ENCODE peak calls at places on chromosomes 13 and 19, in ten cellular contexts. Y is cardiac fibroblast, F is upper lobe of right lung, A is astrocyte of the spinal cord, J is AG04450, K is neural crest cell, R is OCI-LY7, L is fibroblast of mammary gland, M is HepG2, T is progenitor cell of endocrine pancreas. V is an unnamed sample.
A peak's percentile ranks its signal among the peaks of the same experiment; 100 is the strongest.

GRCh38 chr19:35013820-35014754 is 14.0 kb downstream of the GRAMD1A start:
- DNase-seq in Y (no peak), L (no peak), J (no peak), M (no peak), T (no peak), K (no peak), A (no peak), F (no peak), R (no peak), V (no peak)

GRCh38 chr19:39916851-39917396 is 17.5 kb downstream of the FCGBP start:
- DNase-seq in L (no peak), M (no peak), J (no peak), R (peak; percentile 29), K (no peak), Y (no peak), A (no peak), T (no peak), F (peak; percentile 32), V (peak; percentile 49)

GRCh38 chr13:54241719-54242118 is 1213.1 kb downstream of the OLFM4 start:
- DNase-seq in J (no peak), Y (no peak), M (no peak), K (no peak), L (no peak), A (peak; percentile 0), R (no peak), F (no peak), T (no peak), V (no peak)

GRCh38 chr13:99012539-99012938 is 34.7 kb upstream of the DOCK9 start:
- DNase-seq in M (no peak), A (no peak), L (no peak), Y (no peak), F (no peak), K (no peak), J (no peak), R (no peak), T (no peak), V (no peak)

GRCh38 chr13:60617863-60618733 is 221.1 kb downstream of the TDRD3 start:
- DNase-seq in R (no peak), T (no peak), L (peak; percentile 54), A (peak; percentile 62), F (no peak), J (no peak), K (no peak), M (peak; percentile 32), Y (peak; percentile 72), V (no peak)

GRCh38 chr13:38265135-38265497 is 84.5 kb upstream of the UFM1 start:
- DNase-seq in J (no peak), A (no peak), F (peak; percentile 73), R (no peak), L (no peak), Y (no peak), T (no peak), K (no peak), M (no peak), V (no peak)

GRCh38 chr13:82344867-82345266 is 1537.4 kb downstream of the SLITRK1 start:
- DNase-seq in K (no peak), J (no peak), R (no peak), M (no peak), A (no peak), L (no peak), Y (no peak), T (no peak), F (no peak), V (no peak)

GRCh38 chr19:18053571-18054219 is 33.0 kb downstream of the IL12RB1 start:
- DNase-seq in L (peak; percentile 50), Y (peak; percentile 70), F (no peak), M (no peak), T (no peak), A (no peak), J (no peak), R (no peak), K (no peak), V (no peak)

GRCh38 chr13:111531505-111531904 is 211.1 kb downstream of the TEX29 start:
- DNase-seq in F (no peak), K (no peak), Y (peak; percentile 8), A (no peak), L (peak; percentile 3), R (no peak), M (no peak), J (no peak), T (no peak), V (no peak)

GRCh38 chr13:37791699-37792098 is 77.9 kb downstream of the TRPC4 start:
- DNase-seq in A (no peak), R (no peak), K (no peak), M (no peak), T (no peak), L (peak; percentile 52), F (no peak), Y (peak; percentile 71), J (no peak), V (no peak)

GRCh38 chr19:1274852-1275259 is 474 bp upstream of the FAM174C start:
- DNase-seq in A (no peak), F (peak; percentile 77), T (no peak), L (no peak), M (no peak), R (no peak), Y (no peak), K (no peak), J (no peak), V (no peak)

GRCh38 chr13:114222461-114222968 is 12.2 kb upstream of the CDC16 start:
- DNase-seq in L (no peak), M (peak; percentile 12), A (no peak), T (no peak), K (no peak), Y (peak; percentile 56), R (no peak), J (no peak), F (no peak), V (no peak)

GRCh38 chr13:110347535-110348308 is 40.6 kb downstream of the COL4A2 start:
- DNase-seq in F (no peak), M (peak; percentile 7), L (peak; percentile 80), A (peak; percentile 84), K (no peak), Y (peak; percentile 99), R (no peak), J (no peak), T (no peak), V (no peak)

GRCh38 chr13:110348309-110348625 is 41.2 kb downstream of the COL4A2 start:
- DNase-seq in J (no peak), A (no peak), M (no peak), L (no peak), T (no peak), R (no peak), Y (no peak), K (no peak), F (no peak), V (no peak)

GRCh38 chr13:110350509-110350908 is 43.4 kb downstream of the COL4A2 start:
- DNase-seq in L (no peak), R (no peak), F (no peak), K (no peak), Y (no peak), J (no peak), T (no peak), M (no peak), A (no peak), V (no peak)

GRCh38 chr13:110348751-110349150 is 41.7 kb downstream of the COL4A2 start:
- DNase-seq in R (no peak), T (no peak), K (no peak), J (no peak), Y (no peak), M (no peak), F (no peak), A (no peak), L (no peak), V (no peak)

GRCh38 chr13:110349239-110349638 is 42.2 kb downstream of the COL4A2 start:
- DNase-seq in R (no peak), J (no peak), K (no peak), T (no peak), M (no peak), F (no peak), Y (no peak), A (no peak), L (no peak), V (no peak)
- TF ChIP-seq CTCF in R (no peak), J (no peak), K (no peak), T (no peak), M (no peak), F (no peak), Y (no peak), A (no peak), L (no peak), V (no peak)

GRCh38 chr13:71320452-71320851 is 546.6 kb downstream of the DACH1 start:
- DNase-seq in M (peak; percentile 24), A (peak; percentile 6), Y (peak; percentile 61), F (no peak), L (peak; percentile 4), J (peak; percentile 7), K (no peak), T (no peak), R (peak; percentile 2), V (no peak)
- TF ChIP-seq CTCF in M (peak; percentile 66), A (peak; percentile 41), Y (peak; percentile 64), F (peak; percentile 22), L (peak; percentile 14), J (peak; percentile 65), K (peak; percentile 67), T (peak; percentile 49), R (peak; percentile 73), V (peak; percentile 38)

GRCh38 chr13:33634526-33635111 is 183.3 kb upstream of the RFC3 start:
- DNase-seq in M (no peak), F (no peak), J (no peak), T (no peak), A (no peak), L (no peak), K (peak; percentile 17), R (no peak), Y (peak; percentile 48), V (no peak)
- TF ChIP-seq CTCF in M (no peak), F (no peak), J (no peak), T (no peak), A (no peak), L (no peak), K (no peak), R (no peak), Y (no peak), V (no peak)

GRCh38 chr13:100751826-100752225 is 77.2 kb upstream of the TMTC4 start:
- DNase-seq in Y (no peak), K (no peak), M (peak; percentile 6), A (no peak), T (no peak), J (no peak), R (no peak), L (no peak), F (no peak), V (no peak)
- TF ChIP-seq CTCF in Y (no peak), K (no peak), M (peak; percentile 65), A (no peak), T (no peak), J (no peak), R (no peak), L (no peak), F (no peak), V (no peak)

DNA sequence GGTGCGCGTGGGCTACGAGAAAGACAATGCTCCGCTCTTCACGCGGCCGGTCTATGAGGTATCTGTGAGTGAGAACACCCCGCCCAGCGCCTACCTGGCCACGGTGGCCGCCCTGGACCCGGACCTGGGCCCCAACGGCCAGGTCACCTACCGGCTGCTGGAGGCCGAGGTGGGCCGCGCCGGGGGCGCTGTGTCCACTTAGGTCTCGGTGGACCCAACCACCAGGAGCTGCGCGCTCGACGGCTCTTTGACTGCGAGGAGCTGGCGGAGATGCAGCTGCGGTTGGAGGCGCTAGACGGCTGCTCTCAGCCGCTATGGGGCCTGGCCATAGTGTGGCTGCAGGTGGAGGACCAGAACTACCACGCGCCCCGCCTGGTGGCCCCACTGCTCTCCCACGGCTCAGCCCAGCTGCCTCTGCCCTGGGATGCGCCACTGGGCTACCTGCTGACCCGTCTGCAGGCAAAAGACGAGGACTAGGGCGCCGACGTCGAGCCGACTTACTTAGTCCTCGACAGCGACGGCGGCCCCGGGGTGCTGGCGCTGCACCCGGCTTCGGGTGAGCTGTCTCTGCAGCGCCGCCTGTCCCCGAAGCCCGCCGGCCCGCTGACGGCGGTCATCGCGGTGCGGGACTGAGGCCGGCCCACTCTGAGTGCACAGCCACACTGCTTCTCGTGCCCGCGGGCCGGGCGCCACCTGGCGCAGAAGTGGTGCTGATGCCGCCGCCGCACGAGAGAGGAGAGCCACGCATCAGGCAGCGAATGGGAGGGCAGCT is 173.0 kb downstream of the OLFM4 start:
- DNase-seq in J (no peak), K (peak; percentile 44), R (no peak), M (no peak), F (peak; percentile 64), T (peak; percentile 23), L (no peak), A (no peak), Y (no peak), V (peak; percentile 12)
- TF ChIP-seq CTCF in J (no peak), K (peak; percentile 49), R (no peak), M (no peak), F (no peak), T (peak; percentile 48), L (no peak), A (no peak), Y (no peak), V (no peak)

V was measured in GM13976.